ENCODE peak calls at places on chromosomes 13 and 19, in four cellular contexts. Y is endothelial cell of umbilical vein, T is neural progenitor cell, E is upper lobe of right lung. S is an unnamed sample.
A peak's percentile ranks its signal among the peaks of the same experiment; 100 is the strongest.

GRCh38 chr13:76019421-76020044 is 383.4 kb downstream of the LMO7 start:
- DNase-seq in Y (no peak), T (peak; percentile 79), E (peak; percentile 51), S (peak; percentile 47)

GRCh38 chr19:17321655-17322489 is 12.5 kb downstream of the DDA1 start:
- DNase-seq in Y (no peak), T (no peak), E (no peak), S (no peak)

GRCh38 chr13:43698009-43698408 is 88.8 kb downstream of the ENOX1 start:
- DNase-seq in Y (no peak), T (no peak), E (no peak), S (no peak)

GRCh38 chr13:83731113-83731512 is 151.2 kb downstream of the SLITRK1 start:
- DNase-seq in Y (no peak), T (no peak), E (no peak), S (no peak)

GRCh38 chr13:83815598-83815997 is 66.7 kb downstream of the SLITRK1 start:
- DNase-seq in Y (no peak), T (peak; percentile 14), E (no peak), S (no peak)

GRCh38 chr13:52034616-52035226 is 10.2 kb downstream of the UTP14C start:
- DNase-seq in Y (peak; percentile 21), T (no peak), E (no peak), S (no peak)

GRCh38 chr13:31742102-31742695 is 2.9 kb downstream of the RXFP2 start:
- DNase-seq in Y (peak; percentile 64), T (peak; percentile 85), E (no peak), S (peak; percentile 58)

GRCh38 chr13:95128045-95128643 is 173.1 kb downstream of the ABCC4 start:
- DNase-seq in Y (peak; percentile 76), T (peak; percentile 21), E (no peak), S (no peak)

GRCh38 chr13:25095862-25096453 is at the start of gene PABPC3:
- DNase-seq in Y (no peak), T (no peak), E (no peak), S (no peak)

GRCh38 chr13:75715598-75716523 is 79.7 kb downstream of the LMO7 start:
- DNase-seq in Y (peak; percentile 37), T (no peak), E (no peak), S (no peak)

GRCh38 chr13:50512602-50513527 is 330.6 kb downstream of the DLEU7 start:
- DNase-seq in Y (peak; percentile 55), T (peak; percentile 28), E (peak; percentile 81), S (no peak)

GRCh38 chr13:40682449-40683240 is 16.2 kb upstream of the FOXO1 start:
- DNase-seq in Y (peak; percentile 63), T (peak; percentile 73), E (no peak), S (no peak)

GRCh38 chr13:100129605-100130004 is 40.7 kb downstream of the PCCA start:
- DNase-seq in Y (peak; percentile 27), T (no peak), E (no peak), S (no peak)

GRCh38 chr19:6459356-6460098 is at the start of gene SLC25A23:
- DNase-seq in Y (peak; percentile 75), T (peak; percentile 89), E (peak; percentile 89), S (peak; percentile 54)

GRCh38 chr13:29454931-29455481 is 140.5 kb downstream of the SLC7A1 start:
- DNase-seq in Y (peak; percentile 24), T (peak; percentile 11), E (no peak), S (peak; percentile 25)

GRCh38 chr19:10112037-10112751 is 701 bp downstream of the P2RY11 start:
- DNase-seq in Y (no peak), T (no peak), E (peak; percentile 79), S (no peak)

GRCh38 chr19:50804420-50805272 is 14.4 kb downstream of the ACP4 start:
- DNase-seq in Y (peak; percentile 98), T (peak; percentile 99), E (peak; percentile 99), S (peak; percentile 92)

GRCh38 chr13:49874430-49874829 is 61.7 kb downstream of the SPRYD7 start:
- DNase-seq in Y (no peak), T (no peak), E (no peak), S (no peak)

DNA sequence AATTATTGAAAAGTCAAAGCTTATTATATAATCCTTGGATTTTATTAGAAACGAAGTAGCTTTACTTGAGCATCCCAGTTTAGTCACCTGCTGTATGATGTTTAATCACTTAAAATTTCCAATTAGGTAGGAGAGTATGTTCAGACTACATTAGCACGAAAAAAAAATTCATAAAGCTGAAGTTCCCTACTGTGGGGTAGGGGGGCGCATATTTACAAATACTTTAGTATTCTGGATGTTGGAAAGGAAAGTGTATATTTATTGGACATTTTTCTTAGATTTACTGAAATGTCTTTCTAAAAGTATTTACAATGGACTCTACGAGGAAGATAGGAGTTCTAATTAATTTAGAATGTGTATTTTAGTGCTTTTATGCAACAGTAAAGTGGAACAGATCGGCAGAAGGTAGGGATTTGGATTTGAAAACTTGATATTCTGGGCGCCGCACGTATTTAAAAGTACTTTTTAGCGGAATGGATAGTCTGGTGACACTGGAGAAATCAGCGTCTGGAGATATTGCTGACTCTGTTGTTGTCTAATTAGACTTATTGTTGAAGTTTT is 1.9 kb downstream of the CDK8 start:
- DNase-seq in Y (peak; percentile 10), T (no peak), E (no peak), S (no peak)
- H3K4me3 ChIP-seq in Y (no peak overlapping the region), T (peak overlapping the region; percentile 81), E (peak overlapping the region; percentile 81), S (no peak overlapping the region)

GRCh38 chr13:98452851-98453250 is 124.1 kb downstream of the STK24 start:
- DNase-seq in Y (no peak), T (no peak), E (no peak), S (no peak)
- H3K4me1 ChIP-seq in Y (no peaks in the 10 kb centered on the region), T (peaks cover 20% of the 10 kb centered on the region), E (peaks cover 10% of the 10 kb centered on the region), S (peaks cover 3% of the 10 kb centered on the region)

DNA sequence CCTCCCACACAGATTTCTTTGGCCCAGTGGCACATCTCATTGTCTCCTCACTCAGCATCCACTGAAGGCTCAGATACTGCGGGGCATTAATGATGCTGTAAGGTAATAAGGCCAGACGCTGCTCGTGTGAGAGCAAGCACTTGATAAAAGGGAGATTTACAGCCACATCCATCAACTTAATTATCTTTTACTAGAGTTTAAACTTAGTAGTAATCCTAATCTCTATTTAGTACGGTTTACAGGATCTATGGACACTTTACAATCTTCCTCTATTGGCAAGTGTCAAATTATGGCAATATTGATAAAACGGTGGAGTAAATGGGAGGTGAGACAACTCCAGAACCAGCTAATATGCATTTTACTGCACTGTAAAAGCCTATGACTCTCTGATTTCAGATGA is 192.7 kb upstream of the GPR12 start:
- DNase-seq in Y (no peak), T (no peak), E (no peak), S (no peak)
- H3K4me3 ChIP-seq in Y (no peak overlapping the region), T (no peak overlapping the region), E (no peak overlapping the region), S (no peak overlapping the region)

DNA sequence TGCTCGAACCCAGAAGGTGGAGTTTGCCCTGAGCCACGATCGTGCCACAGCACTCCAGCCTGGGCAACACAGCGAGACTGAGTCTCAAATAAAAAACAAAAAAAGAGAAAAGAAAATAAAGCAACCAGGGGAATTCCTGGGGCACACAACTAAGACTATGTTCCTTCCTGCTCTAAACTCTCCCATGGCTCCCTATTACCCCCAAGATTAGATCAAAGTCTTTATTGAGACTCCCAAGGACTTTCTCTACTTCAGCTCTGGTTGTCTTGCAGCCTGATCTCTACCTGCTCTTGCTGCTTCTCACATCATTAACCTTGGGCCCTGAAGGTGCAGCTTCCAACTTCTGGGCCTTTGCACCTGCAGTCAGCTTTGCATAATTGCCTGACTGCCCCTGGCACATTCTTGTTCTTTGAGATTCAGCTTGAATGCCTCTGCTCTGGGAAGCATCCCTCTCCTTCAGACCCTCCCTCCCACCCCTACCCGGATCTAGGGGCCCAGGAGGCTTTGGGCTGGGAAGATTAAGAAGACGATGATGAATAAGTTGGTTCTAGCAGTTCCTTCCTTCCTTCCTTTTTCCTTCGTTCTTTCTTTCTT is 16.8 kb upstream of the CERS4 start:
- DNase-seq in Y (no peak), T (peak; percentile 54), E (no peak), S (no peak)
- H3K4me1 ChIP-seq in Y (peaks cover 2% of the 10 kb centered on the region), T (peaks cover 25% of the 10 kb centered on the region), E (peaks cover 13% of the 10 kb centered on the region), S (peaks cover 3% of the 10 kb centered on the region)

GRCh38 chr19:48634036-48634342 is 3.2 kb downstream of the DBP start:
- DNase-seq in Y (no peak), T (no peak), E (no peak), S (no peak)

GRCh38 chr19:48634424-48635262 is 2.5 kb downstream of the DBP start:
- DNase-seq in Y (peak; percentile 92), T (peak; percentile 96), E (peak; percentile 99), S (peak; percentile 85)

GRCh38 chr19:48632692-48633147 is 4.5 kb downstream of the DBP start:
- DNase-seq in Y (no peak), T (no peak), E (no peak), S (no peak)

GRCh38 chr19:48635263-48635965 is 1.8 kb downstream of the DBP start:
- DNase-seq in Y (peak; percentile 53), T (peak; percentile 90), E (peak; percentile 90), S (no peak)

DNA sequence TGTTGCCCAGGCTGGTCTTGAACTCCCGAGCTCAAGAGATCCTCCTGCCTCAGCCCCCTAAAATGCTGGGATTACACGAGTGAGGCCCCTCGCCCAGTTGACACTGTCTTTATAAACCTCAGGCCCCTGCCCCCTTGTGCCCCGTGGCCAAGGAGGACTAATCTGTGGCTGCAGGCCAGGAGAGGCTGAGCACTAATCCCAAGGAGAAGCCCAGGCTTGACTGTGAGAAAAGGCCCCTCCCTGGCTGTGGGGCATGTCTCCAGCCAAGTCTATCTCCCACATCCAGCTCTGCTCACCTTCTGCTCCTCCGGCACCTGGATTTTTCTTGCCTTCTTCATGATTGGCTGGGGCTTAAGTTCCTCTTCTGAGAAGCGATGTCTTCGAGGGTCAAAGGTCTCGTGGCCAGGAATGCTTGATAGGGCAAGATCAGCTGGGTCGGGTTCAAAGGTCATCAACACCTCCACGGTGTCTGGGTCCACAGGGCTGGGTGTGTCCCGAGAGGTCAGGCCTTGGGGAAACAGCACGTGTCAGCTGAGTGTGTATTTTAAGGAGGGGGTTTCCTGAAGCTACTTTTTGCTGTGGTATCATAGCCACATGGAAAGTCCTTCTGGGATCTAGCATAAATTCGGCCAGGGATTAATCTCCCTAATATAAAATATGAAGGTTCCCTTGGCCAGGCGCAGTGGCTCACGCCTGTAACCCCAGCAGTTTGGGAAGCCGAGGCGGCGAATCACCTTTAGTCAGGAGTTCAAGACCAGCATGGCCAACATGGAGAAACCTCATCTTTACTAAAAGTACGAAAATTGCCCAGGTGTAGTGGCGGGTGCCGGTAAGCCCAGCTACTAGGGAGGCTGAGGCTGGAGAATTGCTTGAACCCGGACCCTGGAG is 3.8 kb downstream of the DBP start:
- DNase-seq in Y (no peak), T (no peak), E (no peak), S (no peak)
- H3K4me3 ChIP-seq in Y (no peak overlapping the region), T (no peak overlapping the region), E (peak overlapping the region; percentile 80), S (no peak overlapping the region)

GRCh38 chr19:18651300-18651699 is 14.5 kb downstream of the KLHL26 start:
- DNase-seq in Y (no peak), T (no peak), E (no peak), S (no peak)

GRCh38 chr19:18649371-18650047 is 12.7 kb downstream of the KLHL26 start:
- DNase-seq in Y (peak; percentile 68), T (peak; percentile 46), E (peak; percentile 77), S (no peak)

GRCh38 chr19:18651738-18652137 is 14.9 kb downstream of the KLHL26 start:
- DNase-seq in Y (no peak), T (no peak), E (no peak), S (no peak)

GRCh38 chr19:18650048-18650435 is 13.2 kb downstream of the KLHL26 start:
- DNase-seq in Y (peak; percentile 65), T (no peak), E (no peak), S (no peak)

GRCh38 chr19:18650468-18651001 is 13.7 kb downstream of the KLHL26 start:
- DNase-seq in Y (peak; percentile 81), T (peak; percentile 37), E (no peak), S (no peak)
- H3K4me1 ChIP-seq in Y (peaks cover 30% of the 10 kb centered on the region), T (peaks cover 9% of the 10 kb centered on the region), E (peaks cover 30% of the 10 kb centered on the region), S (peaks cover 1% of the 10 kb centered on the region)